ENCODE peak calls at places on chromosomes 12 and 14, in ten cellular contexts. One of them, this sample, is unnamed.

GRCh38 chr12:56258068-56258819 is at the start of gene ANKRD52:
- DNase-seq in activated CD4-positive, CD25-positive, alpha-beta regulatory T cell: peak
- DNase-seq in body of pancreas: peak
- DNase-seq in GDM1: peak
- DNase-seq in CD8-positive, alpha-beta memory T cell: peak
- DNase-seq in NCI-H1417: peak
- DNase-seq in stimulated activated CD4-positive, alpha-beta T cell treated with anti-CD3 and anti-CD28 coated beads, Interleukin-2, amount 100 ng/mL, for 48 hours: peak
- DNase-seq in Caco-2: peak
- DNase-seq in GM04504: peak
- DNase-seq in SW480: peak
- DNase-seq in this sample: peak

GRCh38 chr12:6292606-6293005 is 17.9 kb upstream of the PLEKHG6 start:
- DNase-seq in activated CD4-positive, CD25-positive, alpha-beta regulatory T cell: no peak
- DNase-seq in body of pancreas: no peak
- DNase-seq in GDM1: no peak
- DNase-seq in CD8-positive, alpha-beta memory T cell: no peak
- DNase-seq in NCI-H1417: no peak
- DNase-seq in stimulated activated CD4-positive, alpha-beta T cell treated with anti-CD3 and anti-CD28 coated beads, Interleukin-2, amount 100 ng/mL, for 48 hours: no peak
- DNase-seq in Caco-2: no peak
- DNase-seq in GM04504: peak
- DNase-seq in SW480: no peak
- DNase-seq in this sample: no peak

GRCh38 chr12:90015228-90015627 is 306.6 kb upstream of the ATP2B1 start:
- DNase-seq in activated CD4-positive, CD25-positive, alpha-beta regulatory T cell: no peak
- DNase-seq in body of pancreas: no peak
- DNase-seq in GDM1: no peak
- DNase-seq in CD8-positive, alpha-beta memory T cell: no peak
- DNase-seq in NCI-H1417: no peak
- DNase-seq in stimulated activated CD4-positive, alpha-beta T cell treated with anti-CD3 and anti-CD28 coated beads, Interleukin-2, amount 100 ng/mL, for 48 hours: no peak
- DNase-seq in Caco-2: no peak
- DNase-seq in GM04504: no peak
- DNase-seq in SW480: no peak
- DNase-seq in this sample: peak

GRCh38 chr14:64625363-64626232 is 75.8 kb downstream of the PPP1R36 start:
- DNase-seq in activated CD4-positive, CD25-positive, alpha-beta regulatory T cell: no peak
- DNase-seq in body of pancreas: peak
- DNase-seq in GDM1: no peak
- DNase-seq in CD8-positive, alpha-beta memory T cell: no peak
- DNase-seq in NCI-H1417: no peak
- DNase-seq in stimulated activated CD4-positive, alpha-beta T cell treated with anti-CD3 and anti-CD28 coated beads, Interleukin-2, amount 100 ng/mL, for 48 hours: no peak
- DNase-seq in Caco-2: peak
- DNase-seq in GM04504: no peak
- DNase-seq in SW480: no peak
- DNase-seq in this sample: no peak

GRCh38 chr12:130990034-130990433 is 36.3 kb downstream of the ADGRD1 start:
- DNase-seq in activated CD4-positive, CD25-positive, alpha-beta regulatory T cell: no peak
- DNase-seq in body of pancreas: no peak
- DNase-seq in GDM1: no peak
- DNase-seq in CD8-positive, alpha-beta memory T cell: no peak
- DNase-seq in NCI-H1417: no peak
- DNase-seq in stimulated activated CD4-positive, alpha-beta T cell treated with anti-CD3 and anti-CD28 coated beads, Interleukin-2, amount 100 ng/mL, for 48 hours: no peak
- DNase-seq in Caco-2: no peak
- DNase-seq in GM04504: no peak
- DNase-seq in SW480: no peak
- DNase-seq in this sample: no peak

GRCh38 chr12:50026691-50027090 is 1.4 kb upstream of the RACGAP1 start:
- DNase-seq in activated CD4-positive, CD25-positive, alpha-beta regulatory T cell: no peak
- DNase-seq in body of pancreas: no peak
- DNase-seq in GDM1: no peak
- DNase-seq in CD8-positive, alpha-beta memory T cell: no peak
- DNase-seq in NCI-H1417: no peak
- DNase-seq in stimulated activated CD4-positive, alpha-beta T cell treated with anti-CD3 and anti-CD28 coated beads, Interleukin-2, amount 100 ng/mL, for 48 hours: no peak
- DNase-seq in Caco-2: no peak
- DNase-seq in GM04504: no peak
- DNase-seq in SW480: no peak
- DNase-seq in this sample: no peak

GRCh38 chr14:103879570-103880333 is 32.4 kb upstream of the PPP1R13B start:
- DNase-seq in activated CD4-positive, CD25-positive, alpha-beta regulatory T cell: no peak
- DNase-seq in body of pancreas: peak
- DNase-seq in GDM1: no peak
- DNase-seq in CD8-positive, alpha-beta memory T cell: no peak
- DNase-seq in NCI-H1417: no peak
- DNase-seq in stimulated activated CD4-positive, alpha-beta T cell treated with anti-CD3 and anti-CD28 coated beads, Interleukin-2, amount 100 ng/mL, for 48 hours: no peak
- DNase-seq in Caco-2: peak
- DNase-seq in GM04504: no peak
- DNase-seq in SW480: peak
- DNase-seq in this sample: no peak

GRCh38 chr14:82223276-82223675 is 689.6 kb upstream of the SEL1L start:
- DNase-seq in activated CD4-positive, CD25-positive, alpha-beta regulatory T cell: no peak
- DNase-seq in body of pancreas: no peak
- DNase-seq in GDM1: no peak
- DNase-seq in CD8-positive, alpha-beta memory T cell: no peak
- DNase-seq in NCI-H1417: no peak
- DNase-seq in stimulated activated CD4-positive, alpha-beta T cell treated with anti-CD3 and anti-CD28 coated beads, Interleukin-2, amount 100 ng/mL, for 48 hours: no peak
- DNase-seq in Caco-2: no peak
- DNase-seq in GM04504: no peak
- DNase-seq in SW480: no peak
- DNase-seq in this sample: no peak

GRCh38 chr12:71046215-71046614 is 111.6 kb downstream of the TSPAN8 start:
- DNase-seq in activated CD4-positive, CD25-positive, alpha-beta regulatory T cell: no peak
- DNase-seq in body of pancreas: no peak
- DNase-seq in GDM1: no peak
- DNase-seq in CD8-positive, alpha-beta memory T cell: no peak
- DNase-seq in NCI-H1417: no peak
- DNase-seq in stimulated activated CD4-positive, alpha-beta T cell treated with anti-CD3 and anti-CD28 coated beads, Interleukin-2, amount 100 ng/mL, for 48 hours: no peak
- DNase-seq in Caco-2: no peak
- DNase-seq in GM04504: no peak
- DNase-seq in SW480: no peak
- DNase-seq in this sample: no peak

GRCh38 chr12:64088431-64089349 is 133.4 kb downstream of the KICS2 start:
- DNase-seq in activated CD4-positive, CD25-positive, alpha-beta regulatory T cell: no peak
- DNase-seq in body of pancreas: peak
- DNase-seq in GDM1: peak
- DNase-seq in CD8-positive, alpha-beta memory T cell: no peak
- DNase-seq in NCI-H1417: no peak
- DNase-seq in stimulated activated CD4-positive, alpha-beta T cell treated with anti-CD3 and anti-CD28 coated beads, Interleukin-2, amount 100 ng/mL, for 48 hours: no peak
- DNase-seq in Caco-2: peak
- DNase-seq in GM04504: peak
- DNase-seq in SW480: peak
- DNase-seq in this sample: peak

GRCh38 chr12:75048763-75049162 is 160.9 kb downstream of the KCNC2 start:
- DNase-seq in activated CD4-positive, CD25-positive, alpha-beta regulatory T cell: no peak
- DNase-seq in body of pancreas: no peak
- DNase-seq in GDM1: no peak
- DNase-seq in CD8-positive, alpha-beta memory T cell: no peak
- DNase-seq in NCI-H1417: no peak
- DNase-seq in stimulated activated CD4-positive, alpha-beta T cell treated with anti-CD3 and anti-CD28 coated beads, Interleukin-2, amount 100 ng/mL, for 48 hours: no peak
- DNase-seq in Caco-2: no peak
- DNase-seq in GM04504: no peak
- DNase-seq in SW480: no peak
- DNase-seq in this sample: no peak

GRCh38 chr12:74791365-74791764 is 253.7 kb downstream of the ATXN7L3B start:
- DNase-seq in activated CD4-positive, CD25-positive, alpha-beta regulatory T cell: no peak
- DNase-seq in body of pancreas: no peak
- DNase-seq in GDM1: no peak
- DNase-seq in CD8-positive, alpha-beta memory T cell: no peak
- DNase-seq in NCI-H1417: no peak
- DNase-seq in stimulated activated CD4-positive, alpha-beta T cell treated with anti-CD3 and anti-CD28 coated beads, Interleukin-2, amount 100 ng/mL, for 48 hours: no peak
- DNase-seq in Caco-2: no peak
- DNase-seq in GM04504: no peak
- DNase-seq in SW480: no peak
- DNase-seq in this sample: no peak

GRCh38 chr12:7374423-7375144 is 69.4 kb downstream of the CD163L1 start:
- DNase-seq in activated CD4-positive, CD25-positive, alpha-beta regulatory T cell: no peak
- DNase-seq in body of pancreas: peak
- DNase-seq in GDM1: peak
- DNase-seq in CD8-positive, alpha-beta memory T cell: peak
- DNase-seq in NCI-H1417: no peak
- DNase-seq in stimulated activated CD4-positive, alpha-beta T cell treated with anti-CD3 and anti-CD28 coated beads, Interleukin-2, amount 100 ng/mL, for 48 hours: peak
- DNase-seq in Caco-2: peak
- DNase-seq in GM04504: no peak
- DNase-seq in SW480: peak
- DNase-seq in this sample: peak

GRCh38 chr12:105485321-105485910 is 154.9 kb downstream of the C12orf75 start:
- DNase-seq in activated CD4-positive, CD25-positive, alpha-beta regulatory T cell: no peak
- DNase-seq in body of pancreas: peak
- DNase-seq in GDM1: no peak
- DNase-seq in CD8-positive, alpha-beta memory T cell: no peak
- DNase-seq in NCI-H1417: no peak
- DNase-seq in stimulated activated CD4-positive, alpha-beta T cell treated with anti-CD3 and anti-CD28 coated beads, Interleukin-2, amount 100 ng/mL, for 48 hours: no peak
- DNase-seq in Caco-2: peak
- DNase-seq in GM04504: no peak
- DNase-seq in SW480: no peak
- DNase-seq in this sample: peak

GRCh38 chr14:35430459-35431199 is 26.1 kb upstream of the NFKBIA start:
- DNase-seq in activated CD4-positive, CD25-positive, alpha-beta regulatory T cell: no peak
- DNase-seq in body of pancreas: no peak
- DNase-seq in GDM1: no peak
- DNase-seq in CD8-positive, alpha-beta memory T cell: no peak
- DNase-seq in NCI-H1417: no peak
- DNase-seq in stimulated activated CD4-positive, alpha-beta T cell treated with anti-CD3 and anti-CD28 coated beads, Interleukin-2, amount 100 ng/mL, for 48 hours: no peak
- DNase-seq in Caco-2: no peak
- DNase-seq in GM04504: no peak
- DNase-seq in SW480: no peak
- DNase-seq in this sample: no peak

GRCh38 chr12:83183132-83183531 is 496.4 kb downstream of the TMTC2 start:
- DNase-seq in activated CD4-positive, CD25-positive, alpha-beta regulatory T cell: no peak
- DNase-seq in body of pancreas: no peak
- DNase-seq in GDM1: no peak
- DNase-seq in CD8-positive, alpha-beta memory T cell: no peak
- DNase-seq in NCI-H1417: no peak
- DNase-seq in stimulated activated CD4-positive, alpha-beta T cell treated with anti-CD3 and anti-CD28 coated beads, Interleukin-2, amount 100 ng/mL, for 48 hours: no peak
- DNase-seq in Caco-2: no peak
- DNase-seq in GM04504: no peak
- DNase-seq in SW480: no peak
- DNase-seq in this sample: no peak

This sample was measured in RPMI7951.